ENCODE peak calls at places on chromosomes 12 and 14, in four cellular contexts. One of them, this sample, is unnamed.

GRCh38 chr14:52067873-52068740 is 752 bp downstream of the NID2 start:
- DNase-seq in NCI-H1417: peak
- DNase-seq in hypothalamus: no peak
- DNase-seq in stimulated activated CD8-positive, alpha-beta memory T cell treated with anti-CD3 and anti-CD28 coated beads, Interleukin-12 subunit alpha, Interleukin-12 subunit beta, amount 100 ng/mL, for 1 hour: no peak
- DNase-seq in this sample: no peak

GRCh38 chr12:1993871-1994371 is 10.3 kb downstream of the DCP1B start:
- DNase-seq in NCI-H1417: no peak
- DNase-seq in hypothalamus: no peak
- DNase-seq in stimulated activated CD8-positive, alpha-beta memory T cell treated with anti-CD3 and anti-CD28 coated beads, Interleukin-12 subunit alpha, Interleukin-12 subunit beta, amount 100 ng/mL, for 1 hour: no peak
- DNase-seq in this sample: no peak

GRCh38 chr12:70157099-70157498 is 86.1 kb upstream of the CNOT2 start:
- DNase-seq in NCI-H1417: peak
- DNase-seq in hypothalamus: no peak
- DNase-seq in stimulated activated CD8-positive, alpha-beta memory T cell treated with anti-CD3 and anti-CD28 coated beads, Interleukin-12 subunit alpha, Interleukin-12 subunit beta, amount 100 ng/mL, for 1 hour: no peak
- DNase-seq in this sample: no peak

GRCh38 chr14:51614707-51615106 is 37.0 kb upstream of the FRMD6 start:
- DNase-seq in NCI-H1417: peak
- DNase-seq in hypothalamus: no peak
- DNase-seq in stimulated activated CD8-positive, alpha-beta memory T cell treated with anti-CD3 and anti-CD28 coated beads, Interleukin-12 subunit alpha, Interleukin-12 subunit beta, amount 100 ng/mL, for 1 hour: no peak
- DNase-seq in this sample: no peak

GRCh38 chr12:120651821-120652220 is 11.4 kb downstream of the CABP1 start:
- DNase-seq in NCI-H1417: no peak
- DNase-seq in hypothalamus: no peak
- DNase-seq in stimulated activated CD8-positive, alpha-beta memory T cell treated with anti-CD3 and anti-CD28 coated beads, Interleukin-12 subunit alpha, Interleukin-12 subunit beta, amount 100 ng/mL, for 1 hour: no peak
- DNase-seq in this sample: no peak

GRCh38 chr14:32128703-32129102 is 51.6 kb downstream of the ARHGAP5 start:
- DNase-seq in NCI-H1417: no peak
- DNase-seq in hypothalamus: no peak
- DNase-seq in stimulated activated CD8-positive, alpha-beta memory T cell treated with anti-CD3 and anti-CD28 coated beads, Interleukin-12 subunit alpha, Interleukin-12 subunit beta, amount 100 ng/mL, for 1 hour: no peak
- DNase-seq in this sample: no peak

GRCh38 chr12:6370994-6371754 is 4.2 kb downstream of the SCNN1A start:
- DNase-seq in NCI-H1417: peak
- DNase-seq in hypothalamus: no peak
- DNase-seq in stimulated activated CD8-positive, alpha-beta memory T cell treated with anti-CD3 and anti-CD28 coated beads, Interleukin-12 subunit alpha, Interleukin-12 subunit beta, amount 100 ng/mL, for 1 hour: no peak
- DNase-seq in this sample: no peak

GRCh38 chr12:86230516-86231146 is 25.6 kb downstream of the MGAT4C start:
- DNase-seq in NCI-H1417: no peak
- DNase-seq in hypothalamus: no peak
- DNase-seq in stimulated activated CD8-positive, alpha-beta memory T cell treated with anti-CD3 and anti-CD28 coated beads, Interleukin-12 subunit alpha, Interleukin-12 subunit beta, amount 100 ng/mL, for 1 hour: no peak
- DNase-seq in this sample: no peak

GRCh38 chr14:63727736-63728728 is at the start of gene SGPP1:
- DNase-seq in NCI-H1417: peak
- DNase-seq in hypothalamus: peak
- DNase-seq in stimulated activated CD8-positive, alpha-beta memory T cell treated with anti-CD3 and anti-CD28 coated beads, Interleukin-12 subunit alpha, Interleukin-12 subunit beta, amount 100 ng/mL, for 1 hour: peak
- DNase-seq in this sample: peak

GRCh38 chr14:88798161-88798560 is 5.4 kb upstream of the EML5 start:
- DNase-seq in NCI-H1417: peak
- DNase-seq in hypothalamus: no peak
- DNase-seq in stimulated activated CD8-positive, alpha-beta memory T cell treated with anti-CD3 and anti-CD28 coated beads, Interleukin-12 subunit alpha, Interleukin-12 subunit beta, amount 100 ng/mL, for 1 hour: no peak
- DNase-seq in this sample: no peak

GRCh38 chr14:64563696-64564095 is 13.9 kb downstream of the PPP1R36 start:
- DNase-seq in NCI-H1417: no peak
- DNase-seq in hypothalamus: no peak
- DNase-seq in stimulated activated CD8-positive, alpha-beta memory T cell treated with anti-CD3 and anti-CD28 coated beads, Interleukin-12 subunit alpha, Interleukin-12 subunit beta, amount 100 ng/mL, for 1 hour: no peak
- DNase-seq in this sample: no peak

GRCh38 chr12:4288296-4289019 is 14.9 kb downstream of the CCND2 start:
- DNase-seq in NCI-H1417: no peak
- DNase-seq in hypothalamus: no peak
- DNase-seq in stimulated activated CD8-positive, alpha-beta memory T cell treated with anti-CD3 and anti-CD28 coated beads, Interleukin-12 subunit alpha, Interleukin-12 subunit beta, amount 100 ng/mL, for 1 hour: no peak
- DNase-seq in this sample: no peak

GRCh38 chr12:96208801-96209534 is 14.8 kb downstream of the ELK3 start:
- DNase-seq in NCI-H1417: peak
- DNase-seq in hypothalamus: no peak
- DNase-seq in stimulated activated CD8-positive, alpha-beta memory T cell treated with anti-CD3 and anti-CD28 coated beads, Interleukin-12 subunit alpha, Interleukin-12 subunit beta, amount 100 ng/mL, for 1 hour: no peak
- DNase-seq in this sample: no peak

GRCh38 chr12:31664038-31664437 is 4.5 kb downstream of the ETFBKMT start:
- DNase-seq in NCI-H1417: no peak
- DNase-seq in hypothalamus: no peak
- DNase-seq in stimulated activated CD8-positive, alpha-beta memory T cell treated with anti-CD3 and anti-CD28 coated beads, Interleukin-12 subunit alpha, Interleukin-12 subunit beta, amount 100 ng/mL, for 1 hour: no peak
- DNase-seq in this sample: no peak

GRCh38 chr14:89794096-89794495 is 160.4 kb downstream of the EFCAB11 start:
- DNase-seq in NCI-H1417: no peak
- DNase-seq in hypothalamus: no peak
- DNase-seq in stimulated activated CD8-positive, alpha-beta memory T cell treated with anti-CD3 and anti-CD28 coated beads, Interleukin-12 subunit alpha, Interleukin-12 subunit beta, amount 100 ng/mL, for 1 hour: no peak
- DNase-seq in this sample: no peak

GRCh38 chr14:28116716-28117115 is 649.9 kb upstream of the FOXG1 start:
- DNase-seq in NCI-H1417: no peak
- DNase-seq in hypothalamus: no peak
- DNase-seq in stimulated activated CD8-positive, alpha-beta memory T cell treated with anti-CD3 and anti-CD28 coated beads, Interleukin-12 subunit alpha, Interleukin-12 subunit beta, amount 100 ng/mL, for 1 hour: no peak
- DNase-seq in this sample: no peak

GRCh38 chr12:103547929-103548328 is 39.1 kb upstream of the STAB2 start:
- DNase-seq in NCI-H1417: peak
- DNase-seq in hypothalamus: no peak
- DNase-seq in stimulated activated CD8-positive, alpha-beta memory T cell treated with anti-CD3 and anti-CD28 coated beads, Interleukin-12 subunit alpha, Interleukin-12 subunit beta, amount 100 ng/mL, for 1 hour: no peak
- DNase-seq in this sample: no peak

GRCh38 chr12:90055071-90055470 is 346.4 kb upstream of the ATP2B1 start:
- DNase-seq in NCI-H1417: no peak
- DNase-seq in hypothalamus: no peak
- DNase-seq in stimulated activated CD8-positive, alpha-beta memory T cell treated with anti-CD3 and anti-CD28 coated beads, Interleukin-12 subunit alpha, Interleukin-12 subunit beta, amount 100 ng/mL, for 1 hour: no peak
- DNase-seq in this sample: no peak

GRCh38 chr14:93929657-93930056 is 2.5 kb downstream of the FAM181A start:
- DNase-seq in NCI-H1417: no peak
- DNase-seq in hypothalamus: no peak
- DNase-seq in stimulated activated CD8-positive, alpha-beta memory T cell treated with anti-CD3 and anti-CD28 coated beads, Interleukin-12 subunit alpha, Interleukin-12 subunit beta, amount 100 ng/mL, for 1 hour: no peak
- DNase-seq in this sample: no peak

GRCh38 chr12:66118240-66118891 is 12.2 kb downstream of the LLPH start:
- DNase-seq in NCI-H1417: no peak
- DNase-seq in hypothalamus: no peak
- DNase-seq in stimulated activated CD8-positive, alpha-beta memory T cell treated with anti-CD3 and anti-CD28 coated beads, Interleukin-12 subunit alpha, Interleukin-12 subunit beta, amount 100 ng/mL, for 1 hour: no peak
- DNase-seq in this sample: no peak

GRCh38 chr14:24307575-24308341 is at the start of gene CIDEB:
- DNase-seq in NCI-H1417: peak
- DNase-seq in hypothalamus: no peak
- DNase-seq in stimulated activated CD8-positive, alpha-beta memory T cell treated with anti-CD3 and anti-CD28 coated beads, Interleukin-12 subunit alpha, Interleukin-12 subunit beta, amount 100 ng/mL, for 1 hour: peak
- DNase-seq in this sample: no peak

GRCh38 chr12:7934560-7935463 is 1.2 kb downstream of the SLC2A3 start:
- DNase-seq in NCI-H1417: no peak
- DNase-seq in hypothalamus: no peak
- DNase-seq in stimulated activated CD8-positive, alpha-beta memory T cell treated with anti-CD3 and anti-CD28 coated beads, Interleukin-12 subunit alpha, Interleukin-12 subunit beta, amount 100 ng/mL, for 1 hour: no peak
- DNase-seq in this sample: no peak

GRCh38 chr12:12081836-12082497 is 11.2 kb downstream of the BCL2L14 start:
- DNase-seq in NCI-H1417: peak
- DNase-seq in hypothalamus: no peak
- DNase-seq in stimulated activated CD8-positive, alpha-beta memory T cell treated with anti-CD3 and anti-CD28 coated beads, Interleukin-12 subunit alpha, Interleukin-12 subunit beta, amount 100 ng/mL, for 1 hour: no peak
- DNase-seq in this sample: no peak

GRCh38 chr14:68177728-68178127 is 358.1 kb downstream of the RAD51B start:
- DNase-seq in NCI-H1417: no peak
- DNase-seq in hypothalamus: no peak
- DNase-seq in stimulated activated CD8-positive, alpha-beta memory T cell treated with anti-CD3 and anti-CD28 coated beads, Interleukin-12 subunit alpha, Interleukin-12 subunit beta, amount 100 ng/mL, for 1 hour: no peak
- DNase-seq in this sample: no peak

GRCh38 chr14:93745603-93746273 is 42.5 kb downstream of the PRIMA1 start:
- DNase-seq in NCI-H1417: no peak
- DNase-seq in hypothalamus: no peak
- DNase-seq in stimulated activated CD8-positive, alpha-beta memory T cell treated with anti-CD3 and anti-CD28 coated beads, Interleukin-12 subunit alpha, Interleukin-12 subunit beta, amount 100 ng/mL, for 1 hour: no peak
- DNase-seq in this sample: no peak

GRCh38 chr12:13101854-13102375 is 1.6 kb downstream of the GSG1 start:
- DNase-seq in NCI-H1417: peak
- DNase-seq in hypothalamus: peak
- DNase-seq in stimulated activated CD8-positive, alpha-beta memory T cell treated with anti-CD3 and anti-CD28 coated beads, Interleukin-12 subunit alpha, Interleukin-12 subunit beta, amount 100 ng/mL, for 1 hour: no peak
- DNase-seq in this sample: no peak

GRCh38 chr14:39875028-39875427 is 442.8 kb upstream of the FBXO33 start:
- DNase-seq in NCI-H1417: no peak
- DNase-seq in hypothalamus: no peak
- DNase-seq in stimulated activated CD8-positive, alpha-beta memory T cell treated with anti-CD3 and anti-CD28 coated beads, Interleukin-12 subunit alpha, Interleukin-12 subunit beta, amount 100 ng/mL, for 1 hour: no peak
- DNase-seq in this sample: no peak

GRCh38 chr12:89862511-89863331 is 154.1 kb upstream of the ATP2B1 start:
- DNase-seq in NCI-H1417: no peak
- DNase-seq in hypothalamus: no peak
- DNase-seq in stimulated activated CD8-positive, alpha-beta memory T cell treated with anti-CD3 and anti-CD28 coated beads, Interleukin-12 subunit alpha, Interleukin-12 subunit beta, amount 100 ng/mL, for 1 hour: no peak
- DNase-seq in this sample: peak

GRCh38 chr12:109730306-109731145 is 16.9 kb downstream of the FAM222A start:
- DNase-seq in NCI-H1417: no peak
- DNase-seq in hypothalamus: no peak
- DNase-seq in stimulated activated CD8-positive, alpha-beta memory T cell treated with anti-CD3 and anti-CD28 coated beads, Interleukin-12 subunit alpha, Interleukin-12 subunit beta, amount 100 ng/mL, for 1 hour: no peak
- DNase-seq in this sample: no peak

GRCh38 chr12:120989687-120990086 is 11.3 kb downstream of the HNF1A start:
- DNase-seq in NCI-H1417: no peak
- DNase-seq in hypothalamus: no peak
- DNase-seq in stimulated activated CD8-positive, alpha-beta memory T cell treated with anti-CD3 and anti-CD28 coated beads, Interleukin-12 subunit alpha, Interleukin-12 subunit beta, amount 100 ng/mL, for 1 hour: no peak
- DNase-seq in this sample: no peak

GRCh38 chr14:66503532-66503931 is 4.4 kb upstream of the GPHN start:
- DNase-seq in NCI-H1417: no peak
- DNase-seq in hypothalamus: no peak
- DNase-seq in stimulated activated CD8-positive, alpha-beta memory T cell treated with anti-CD3 and anti-CD28 coated beads, Interleukin-12 subunit alpha, Interleukin-12 subunit beta, amount 100 ng/mL, for 1 hour: no peak
- DNase-seq in this sample: no peak

This sample was measured in CMK.